ENCODE peak calls at places on chromosomes 3 and 15, in seven cellular contexts. C is Peyer's patch, O is upper lobe of right lung, U is fibroblast of lung, I is right lobe of liver, N is tibial artery, A is OCI-LY7. D is an unnamed sample. For H3K36me3, the result is how much of the 10 kb centered on the place peaks cover.

GRCh38 chr3:5016218-5017161 is 37.3 kb downstream of the BHLHE40 start:
- DNase-seq in O (no peak), I (no peak), U (no peak), A (peak), C (peak), N (peak), D (no peak)

GRCh38 chr3:155581579-155581978 is 163.3 kb downstream of the PLCH1 start:
- DNase-seq in I (no peak), A (no peak), C (no peak), O (no peak), U (no peak), N (no peak), D (no peak)

GRCh38 chr3:59483191-59483590 is 433.4 kb upstream of the CFAP20DC start:
- DNase-seq in A (no peak), N (no peak), O (no peak), I (no peak), U (no peak), C (no peak), D (no peak)

GRCh38 chr15:60523056-60523455 is 44.1 kb upstream of the ICE2 start:
- DNase-seq in C (no peak), N (no peak), I (no peak), O (no peak), A (no peak), U (peak), D (no peak)

GRCh38 chr3:152853196-152853595 is 18.3 kb downstream of the P2RY1 start:
- DNase-seq in I (no peak), O (no peak), N (no peak), A (no peak), U (peak), C (no peak), D (no peak)

GRCh38 chr3:13138566-13139145 is 65.4 kb upstream of the IQSEC1 start:
- DNase-seq in N (peak), C (no peak), I (peak), A (no peak), O (peak), U (no peak), D (no peak)

GRCh38 chr15:32737246-32737757 is 19.5 kb downstream of the GREM1 start:
- DNase-seq in C (no peak), O (no peak), U (no peak), N (no peak), I (no peak), A (no peak), D (no peak)

GRCh38 chr3:107674371-107674770 is 151.6 kb downstream of the BBX start:
- DNase-seq in I (no peak), C (no peak), A (no peak), O (no peak), U (peak), N (peak), D (no peak)

GRCh38 chr3:64748244-64748894 is 60.6 kb upstream of the ADAMTS9 start:
- DNase-seq in O (no peak), N (no peak), I (no peak), U (no peak), C (no peak), A (no peak), D (no peak)

GRCh38 chr15:75606711-75607684 is 18.5 kb downstream of the SNUPN start:
- DNase-seq in I (no peak), C (peak), O (peak), N (no peak), U (no peak), A (no peak), D (no peak)

GRCh38 chr15:96330064-96330449 is 443 bp upstream of the NR2F2 start:
- DNase-seq in O (no peak), A (no peak), C (no peak), N (peak), U (peak), I (no peak), D (no peak)

GRCh38 chr15:77457619-77458265 is 37.1 kb downstream of the HMG20A start:
- DNase-seq in U (peak), C (no peak), A (peak), N (no peak), I (no peak), O (no peak), D (no peak)
- H3K4me3 ChIP-seq in U (no peak), C (no peak), A (no peak), N (no peak), I (no peak), O (no peak), D (no peak)

GRCh38 chr3:142228964-142229363 is 3.6 kb upstream of the GK5 start:
- DNase-seq in I (no peak), C (no peak), U (no peak), A (no peak), N (no peak), O (no peak), D (no peak)

GRCh38 chr3:142224482-142225072 is 808 bp downstream of the GK5 start:
- DNase-seq in O (no peak), N (no peak), I (no peak), C (no peak), U (peak), A (no peak), D (no peak)

GRCh38 chr3:142223282-142223681 is 2.1 kb downstream of the GK5 start:
- DNase-seq in O (no peak), U (no peak), N (no peak), I (no peak), A (no peak), C (no peak), D (no peak)

GRCh38 chr3:142225885-142226215 is 465 bp upstream of the GK5 start:
- DNase-seq in U (no peak), N (no peak), A (no peak), C (no peak), O (no peak), I (no peak), D (peak)

GRCh38 chr3:142226474-142226873 is 1.1 kb upstream of the GK5 start:
- DNase-seq in I (no peak), N (no peak), U (no peak), A (no peak), C (no peak), O (no peak), D (no peak)
- TF ChIP-seq CTCF in I (no peak), N (no peak), U (peak), A (peak), C (no peak), O (no peak), D (no peak)

GRCh38 chr3:38129058-38129457 is 7.9 kb downstream of the ACAA1 start:
- DNase-seq in N (peak), C (no peak), U (no peak), O (no peak), A (no peak), I (peak), D (no peak)
- H3K36me3 ChIP-seq in N (half or more), C (under half), U (under half), O (half or more), A (half or more), I (under half), D (under half)

GRCh38 chr15:78807359-78807758 is 3.9 kb downstream of the ADAMTS7 start:
- DNase-seq in A (no peak), U (no peak), C (no peak), I (no peak), N (no peak), O (no peak), D (no peak)

GRCh38 chr15:78800806-78801205 is 10.5 kb downstream of the ADAMTS7 start:
- DNase-seq in C (no peak), I (no peak), U (no peak), O (peak), N (no peak), A (no peak), D (no peak)

GRCh38 chr15:78800189-78800588 is 11.1 kb downstream of the ADAMTS7 start:
- DNase-seq in A (no peak), C (no peak), U (no peak), N (no peak), O (peak), I (no peak), D (no peak)

GRCh38 chr15:78808550-78808949 is 2.7 kb downstream of the ADAMTS7 start:
- DNase-seq in I (no peak), C (no peak), U (peak), O (no peak), N (no peak), A (peak), D (no peak)

DNA sequence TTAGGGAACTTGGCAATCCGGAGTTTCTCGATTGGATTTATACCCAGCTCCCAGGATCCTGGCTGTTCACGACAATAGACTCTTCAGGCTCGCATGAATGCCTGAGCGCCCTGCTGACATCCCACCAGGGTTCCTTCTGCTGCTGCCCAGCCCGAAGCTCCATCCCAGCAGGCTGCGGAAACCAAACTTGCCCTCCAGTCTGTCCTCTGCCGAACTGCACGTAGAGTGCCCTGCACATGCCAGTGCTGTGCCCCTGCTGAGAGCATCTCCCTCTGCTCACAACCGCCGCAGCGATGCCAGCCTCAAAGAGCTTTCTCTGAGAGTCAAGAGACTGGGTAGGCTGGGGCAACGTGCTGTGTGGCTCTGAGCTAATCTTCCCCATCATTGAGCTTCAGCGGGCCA is 6.9 kb downstream of the ADAMTS7 start:
- DNase-seq in U (no peak), C (no peak), N (no peak), I (no peak), A (no peak), O (peak), D (no peak)
- H3K4me3 ChIP-seq in U (no peak), C (no peak), N (no peak), I (no peak), A (no peak), O (no peak), D (no peak)

GRCh38 chr15:29103825-29104565 is 165.6 kb downstream of the NSMCE3 start:
- DNase-seq in I (peak), A (peak), C (peak), N (no peak), O (peak), U (peak), D (peak)

GRCh38 chr15:29105151-29105785 is 164.4 kb downstream of the NSMCE3 start:
- DNase-seq in O (no peak), I (peak), N (no peak), A (no peak), U (no peak), C (no peak), D (no peak)

GRCh38 chr15:29104566-29104880 is 165.1 kb downstream of the NSMCE3 start:
- DNase-seq in O (no peak), I (no peak), C (no peak), A (no peak), N (no peak), U (no peak), D (no peak)

GRCh38 chr15:29101491-29101890 is 168.1 kb downstream of the NSMCE3 start:
- DNase-seq in O (no peak), U (no peak), I (peak), C (no peak), N (no peak), A (no peak), D (no peak)

GRCh38 chr15:29102911-29103824 is 166.5 kb downstream of the NSMCE3 start:
- DNase-seq in A (no peak), O (no peak), N (no peak), I (peak), C (no peak), U (no peak), D (no peak)
- TF ChIP-seq CTCF in A (no peak), O (no peak), N (no peak), I (no peak), C (no peak), U (no peak), D (no peak)